ENCODE peak calls at places on chromosomes 12 and 14, in seven cellular contexts. E is HT-29; C is ELR; G is fibroblast of pulmonary artery; S is stimulated activated CD8-positive, alpha-beta memory T cell treated with anti-CD3 and anti-CD28 coated beads, Interleukin-4, amount 100 ng/mL, for 24 hours; A is NCI-H1930; U is activated CD8-positive, alpha-beta T cell treated with anti-CD3 and anti-CD28 coated beads for 36 hours. F is an unnamed sample.

GRCh38 chr12:79016181-79016580 is 151.6 kb downstream of the SYT1 start:
- DNase-seq in E (no peak), C (no peak), G (no peak), S (no peak), A (peak; percentile 88), U (no peak), F (no peak)

GRCh38 chr14:39219075-39219499 is 14.6 kb upstream of the MIA2 start:
- DNase-seq in E (no peak), C (peak; percentile 52), G (peak; percentile 91), S (no peak), A (no peak), U (no peak), F (no peak)

GRCh38 chr12:71731439-71732356 is 23.0 kb upstream of the RAB21 start:
- DNase-seq in E (no peak), C (peak; percentile 98), G (peak; percentile 84), S (no peak), A (no peak), U (peak; percentile 13), F (peak; percentile 23)

GRCh38 chr12:48296586-48297396 is 53.9 kb downstream of the ZNF641 start:
- DNase-seq in E (peak; percentile 88), C (peak; percentile 58), G (peak; percentile 86), S (peak; percentile 27), A (peak; percentile 46), U (peak; percentile 78), F (peak; percentile 85)

GRCh38 chr14:94089479-94089878 is 8.4 kb downstream of the IFI27L1 start:
- DNase-seq in E (no peak), C (peak; percentile 89), G (no peak), S (no peak), A (no peak), U (no peak), F (no peak)

GRCh38 chr14:103057372-103058208 is at the start of gene CDC42BPB:
- DNase-seq in E (peak; percentile 81), C (peak; percentile 95), G (peak; percentile 92), S (peak; percentile 21), A (peak; percentile 92), U (peak; percentile 17), F (peak; percentile 96)

GRCh38 chr12:130664772-130665171 is 51.3 kb downstream of the RIMBP2 start:
- DNase-seq in E (no peak), C (no peak), G (no peak), S (no peak), A (no peak), U (no peak), F (no peak)

GRCh38 chr12:132904718-132905328 is 17.4 kb upstream of the CHFR start:
- DNase-seq in E (no peak), C (peak; percentile 13), G (peak; percentile 46), S (peak; percentile 86), A (no peak), U (peak; percentile 93), F (peak; percentile 50)

GRCh38 chr12:105935981-105936380 is 202.8 kb downstream of the NUAK1 start:
- DNase-seq in E (no peak), C (peak; percentile 54), G (peak; percentile 49), S (no peak), A (no peak), U (no peak), F (no peak)

GRCh38 chr12:64120568-64120967 is 101.5 kb downstream of the KICS2 start:
- DNase-seq in E (no peak), C (peak; percentile 73), G (no peak), S (no peak), A (no peak), U (no peak), F (no peak)

GRCh38 chr14:66099931-66100330 is 386.2 kb upstream of the CCDC196 start:
- DNase-seq in E (no peak), C (no peak), G (no peak), S (no peak), A (no peak), U (peak; percentile 8), F (no peak)

GRCh38 chr12:11719678-11720099 is 70.2 kb downstream of the ETV6 start:
- DNase-seq in E (no peak), C (peak; percentile 99), G (peak; percentile 91), S (no peak), A (no peak), U (peak; percentile 67), F (peak; percentile 96)

F was measured in A673.